ENCODE peak calls at places on chromosomes 6 and 20, in eight cellular contexts. One of them, this sample, is unnamed.

GRCh38 chr6:143507358-143508145 is 4.0 kb downstream of the FUCA2 start:
- DNase-seq in endothelial cell: no peak
- DNase-seq in small intestine: no peak
- DNase-seq in fibroblast of pulmonary artery: no peak
- DNase-seq in NCI-H1417: no peak
- DNase-seq in ovary: no peak
- DNase-seq in fibroblast of lung: peak; percentile 16
- DNase-seq in memory B cell: no peak
- DNase-seq in this sample: no peak

GRCh38 chr20:6767536-6768227 is at the start of gene BMP2:
- DNase-seq in endothelial cell: peak; percentile 54
- DNase-seq in small intestine: peak; percentile 70
- DNase-seq in fibroblast of pulmonary artery: peak; percentile 64
- DNase-seq in NCI-H1417: peak; percentile 58
- DNase-seq in ovary: peak; percentile 64
- DNase-seq in fibroblast of lung: peak; percentile 63
- DNase-seq in memory B cell: no peak
- DNase-seq in this sample: peak; percentile 58

GRCh38 chr6:26493258-26493657 is 6.8 kb upstream of the BTN1A1 start:
- DNase-seq in endothelial cell: no peak
- DNase-seq in small intestine: no peak
- DNase-seq in fibroblast of pulmonary artery: peak; percentile 44
- DNase-seq in NCI-H1417: no peak
- DNase-seq in ovary: no peak
- DNase-seq in fibroblast of lung: peak; percentile 43
- DNase-seq in memory B cell: no peak
- DNase-seq in this sample: no peak

GRCh38 chr6:158222066-158222465 is 53.9 kb downstream of the GTF2H5 start:
- DNase-seq in endothelial cell: no peak
- DNase-seq in small intestine: no peak
- DNase-seq in fibroblast of pulmonary artery: no peak
- DNase-seq in NCI-H1417: no peak
- DNase-seq in ovary: no peak
- DNase-seq in fibroblast of lung: no peak
- DNase-seq in memory B cell: no peak
- DNase-seq in this sample: no peak

GRCh38 chr6:25889877-25890853 is 16.1 kb upstream of the SLC17A3 start:
- DNase-seq in endothelial cell: peak; percentile 58
- DNase-seq in small intestine: peak; percentile 68
- DNase-seq in fibroblast of pulmonary artery: peak; percentile 73
- DNase-seq in NCI-H1417: peak; percentile 61
- DNase-seq in ovary: no peak
- DNase-seq in fibroblast of lung: peak; percentile 66
- DNase-seq in memory B cell: no peak
- DNase-seq in this sample: peak; percentile 40

GRCh38 chr6:28710466-28711191 is 184.9 kb downstream of the GPX5 start:
- DNase-seq in endothelial cell: peak; percentile 28
- DNase-seq in small intestine: no peak
- DNase-seq in fibroblast of pulmonary artery: peak; percentile 42
- DNase-seq in NCI-H1417: no peak
- DNase-seq in ovary: peak; percentile 53
- DNase-seq in fibroblast of lung: peak; percentile 15
- DNase-seq in memory B cell: no peak
- DNase-seq in this sample: peak; percentile 32

GRCh38 chr20:61840661-61841455 is 224.8 kb downstream of the TAF4 start:
- DNase-seq in endothelial cell: no peak
- DNase-seq in small intestine: no peak
- DNase-seq in fibroblast of pulmonary artery: no peak
- DNase-seq in NCI-H1417: no peak
- DNase-seq in ovary: no peak
- DNase-seq in fibroblast of lung: no peak
- DNase-seq in memory B cell: no peak
- DNase-seq in this sample: no peak

GRCh38 chr20:31693987-31694661 is 28.5 kb downstream of the BCL2L1 start:
- DNase-seq in endothelial cell: no peak
- DNase-seq in small intestine: no peak
- DNase-seq in fibroblast of pulmonary artery: no peak
- DNase-seq in NCI-H1417: peak; percentile 17
- DNase-seq in ovary: no peak
- DNase-seq in fibroblast of lung: no peak
- DNase-seq in memory B cell: no peak
- DNase-seq in this sample: peak; percentile 52

GRCh38 chr6:87700729-87701675 is 1.0 kb downstream of the AKIRIN2 start:
- DNase-seq in endothelial cell: peak; percentile 35
- DNase-seq in small intestine: peak; percentile 60
- DNase-seq in fibroblast of pulmonary artery: peak; percentile 57
- DNase-seq in NCI-H1417: peak; percentile 65
- DNase-seq in ovary: peak; percentile 65
- DNase-seq in fibroblast of lung: peak; percentile 78
- DNase-seq in memory B cell: peak; percentile 20
- DNase-seq in this sample: peak; percentile 30

GRCh38 chr20:37520417-37520751 is 666 bp upstream of the NNAT start:
- DNase-seq in endothelial cell: no peak
- DNase-seq in small intestine: no peak
- DNase-seq in fibroblast of pulmonary artery: no peak
- DNase-seq in NCI-H1417: no peak
- DNase-seq in ovary: no peak
- DNase-seq in fibroblast of lung: no peak
- DNase-seq in memory B cell: no peak
- DNase-seq in this sample: no peak

GRCh38 chr6:79453558-79454042 is 83.6 kb downstream of the LCA5 start:
- DNase-seq in endothelial cell: no peak
- DNase-seq in small intestine: no peak
- DNase-seq in fibroblast of pulmonary artery: peak; percentile 75
- DNase-seq in NCI-H1417: peak; percentile 4
- DNase-seq in ovary: no peak
- DNase-seq in fibroblast of lung: peak; percentile 67
- DNase-seq in memory B cell: no peak
- DNase-seq in this sample: peak; percentile 35

GRCh38 chr6:145875496-145876244 is 61.1 kb upstream of the FBXO30 start:
- DNase-seq in endothelial cell: no peak
- DNase-seq in small intestine: no peak
- DNase-seq in fibroblast of pulmonary artery: peak; percentile 18
- DNase-seq in NCI-H1417: no peak
- DNase-seq in ovary: no peak
- DNase-seq in fibroblast of lung: no peak
- DNase-seq in memory B cell: no peak
- DNase-seq in this sample: no peak

GRCh38 chr6:17493286-17493685 is 99.9 kb downstream of the CAP2 start:
- DNase-seq in endothelial cell: no peak
- DNase-seq in small intestine: no peak
- DNase-seq in fibroblast of pulmonary artery: peak; percentile 58
- DNase-seq in NCI-H1417: no peak
- DNase-seq in ovary: no peak
- DNase-seq in fibroblast of lung: peak; percentile 72
- DNase-seq in memory B cell: no peak
- DNase-seq in this sample: no peak

GRCh38 chr6:30942338-30943060 is 1.7 kb downstream of the MUCL3 start:
- DNase-seq in endothelial cell: peak; percentile 64
- DNase-seq in small intestine: peak; percentile 86
- DNase-seq in fibroblast of pulmonary artery: peak; percentile 85
- DNase-seq in NCI-H1417: no peak
- DNase-seq in ovary: peak; percentile 84
- DNase-seq in fibroblast of lung: peak; percentile 70
- DNase-seq in memory B cell: no peak
- DNase-seq in this sample: peak; percentile 92

GRCh38 chr6:142757827-142758226 is 187.1 kb downstream of the HIVEP2 start:
- DNase-seq in endothelial cell: no peak
- DNase-seq in small intestine: no peak
- DNase-seq in fibroblast of pulmonary artery: no peak
- DNase-seq in NCI-H1417: no peak
- DNase-seq in ovary: no peak
- DNase-seq in fibroblast of lung: no peak
- DNase-seq in memory B cell: no peak
- DNase-seq in this sample: no peak

GRCh38 chr6:161554883-161555282 is 281.0 kb upstream of the AGPAT4 start:
- DNase-seq in endothelial cell: no peak
- DNase-seq in small intestine: no peak
- DNase-seq in fibroblast of pulmonary artery: no peak
- DNase-seq in NCI-H1417: no peak
- DNase-seq in ovary: no peak
- DNase-seq in fibroblast of lung: peak; percentile 1
- DNase-seq in memory B cell: no peak
- DNase-seq in this sample: no peak

GRCh38 chr6:157825243-157825904 is 2.3 kb downstream of the SNX9 start:
- DNase-seq in endothelial cell: no peak
- DNase-seq in small intestine: peak; percentile 42
- DNase-seq in fibroblast of pulmonary artery: no peak
- DNase-seq in NCI-H1417: no peak
- DNase-seq in ovary: no peak
- DNase-seq in fibroblast of lung: peak; percentile 43
- DNase-seq in memory B cell: no peak
- DNase-seq in this sample: no peak

GRCh38 chr20:50057409-50058053 is 55.4 kb downstream of the UBE2V1 start:
- DNase-seq in endothelial cell: no peak
- DNase-seq in small intestine: no peak
- DNase-seq in fibroblast of pulmonary artery: no peak
- DNase-seq in NCI-H1417: no peak
- DNase-seq in ovary: no peak
- DNase-seq in fibroblast of lung: no peak
- DNase-seq in memory B cell: no peak
- DNase-seq in this sample: no peak

GRCh38 chr20:20820104-20820503 is 107.7 kb upstream of the RALGAPA2 start:
- DNase-seq in endothelial cell: peak; percentile 52
- DNase-seq in small intestine: peak; percentile 33
- DNase-seq in fibroblast of pulmonary artery: no peak
- DNase-seq in NCI-H1417: no peak
- DNase-seq in ovary: no peak
- DNase-seq in fibroblast of lung: no peak
- DNase-seq in memory B cell: no peak
- DNase-seq in this sample: peak; percentile 59

GRCh38 chr20:51588762-51589161 is 46.2 kb upstream of the NFATC2 start:
- DNase-seq in endothelial cell: no peak
- DNase-seq in small intestine: no peak
- DNase-seq in fibroblast of pulmonary artery: no peak
- DNase-seq in NCI-H1417: no peak
- DNase-seq in ovary: no peak
- DNase-seq in fibroblast of lung: no peak
- DNase-seq in memory B cell: no peak
- DNase-seq in this sample: no peak

GRCh38 chr20:41030536-41031242 is 2.1 kb downstream of the TOP1 start:
- DNase-seq in endothelial cell: no peak
- DNase-seq in small intestine: peak; percentile 46
- DNase-seq in fibroblast of pulmonary artery: peak; percentile 65
- DNase-seq in NCI-H1417: no peak
- DNase-seq in ovary: no peak
- DNase-seq in fibroblast of lung: peak; percentile 90
- DNase-seq in memory B cell: no peak
- DNase-seq in this sample: no peak